ENCODE peak calls at places on chromosome 19, in eight cellular contexts. L is COR-L47, M is RKO, Y is EH, I is posterior cingulate gyrus, O is brain microvascular endothelial cell, Z is psoas muscle, V is Right ventricle myocardium superior. E is an unnamed sample.

GRCh38 chr19:48598996-48599626 is 7.4 kb upstream of the SPACA4 start:
- DNase-seq in Z (no peak), M (no peak), O (no peak), V (no peak), Y (no peak), I (no peak), L (no peak), E (no peak)

GRCh38 chr19:50792852-50793250 is 2.6 kb downstream of the ACP4 start:
- DNase-seq in I (no peak), M (no peak), V (no peak), L (no peak), O (no peak), Z (no peak), Y (no peak), E (no peak)

GRCh38 chr19:34475026-34475974 is 6.3 kb upstream of the WTIP start:
- DNase-seq in I (no peak), Z (no peak), Y (peak; percentile 92), O (peak; percentile 62), M (peak; percentile 45), L (no peak), V (no peak), E (no peak)

GRCh38 chr19:10402441-10403038 is 802 bp downstream of the CDC37 start:
- DNase-seq in L (peak; percentile 17), Y (peak; percentile 64), V (peak; percentile 69), Z (peak; percentile 46), M (peak; percentile 80), I (no peak), O (no peak), E (no peak)

GRCh38 chr19:11887618-11888531 is at the start of gene ZNF69:
- DNase-seq in O (peak; percentile 75), V (peak; percentile 94), I (peak; percentile 75), L (peak; percentile 4), M (peak; percentile 82), Y (peak; percentile 87), Z (peak; percentile 88), E (peak; percentile 89)

GRCh38 chr19:16581971-16582343 is 9.7 kb upstream of the SLC35E1 start:
- DNase-seq in Y (no peak), V (no peak), L (no peak), Z (peak; percentile 67), O (no peak), M (no peak), I (no peak), E (no peak)

GRCh38 chr19:31548941-31549340 is 199.7 kb upstream of the TSHZ3 start:
- DNase-seq in V (no peak), O (peak; percentile 2), Y (peak; percentile 34), L (no peak), M (no peak), Z (no peak), I (no peak), E (no peak)

GRCh38 chr19:6215701-6216235 is 64.0 kb downstream of the MLLT1 start:
- DNase-seq in O (no peak), V (peak; percentile 43), L (no peak), Z (no peak), Y (no peak), M (no peak), I (no peak), E (no peak)

GRCh38 chr19:6070179-6071102 is 39.9 kb downstream of the RFX2 start:
- DNase-seq in Z (no peak), Y (no peak), O (no peak), I (no peak), V (no peak), L (no peak), M (no peak), E (no peak)

GRCh38 chr19:42301646-42302204 is at the start of gene PRR19:
- DNase-seq in Z (no peak), L (no peak), V (no peak), Y (peak; percentile 32), I (no peak), M (peak; percentile 46), O (no peak), E (peak; percentile 72)

GRCh38 chr19:55158848-55159793 is 1.6 kb upstream of the TNNI3 start:
- DNase-seq in Y (peak; percentile 59), L (no peak), I (no peak), O (peak; percentile 12), M (peak; percentile 78), Z (peak; percentile 45), V (peak; percentile 90), E (no peak)

GRCh38 chr19:52110780-52111179 is 15.2 kb upstream of the ZNF841 start:
- DNase-seq in Z (no peak), V (no peak), L (no peak), I (no peak), O (no peak), M (no peak), Y (no peak), E (no peak)

GRCh38 chr19:29480507-29480906 is 45.3 kb upstream of the VSTM2B start:
- DNase-seq in M (no peak), L (no peak), Y (no peak), Z (no peak), O (no peak), I (no peak), V (no peak), E (no peak)

GRCh38 chr19:45340899-45341453 is 426 bp downstream of the KLC3 start:
- DNase-seq in O (peak; percentile 3), V (no peak), M (peak; percentile 30), I (no peak), Z (no peak), L (no peak), Y (no peak), E (no peak)

GRCh38 chr19:17209126-17210036 is 5.8 kb upstream of the USE1 start:
- DNase-seq in M (peak; percentile 19), V (no peak), I (no peak), L (no peak), Z (no peak), O (no peak), Y (peak; percentile 59), E (no peak)

GRCh38 chr19:38917921-38918491 is 6.0 kb upstream of the CCER2 start:
- DNase-seq in Z (no peak), I (no peak), O (no peak), Y (peak; percentile 21), L (no peak), M (peak; percentile 19), V (peak; percentile 30), E (no peak)

GRCh38 chr19:44587863-44588752 is 25.3 kb upstream of the IGSF23 start:
- DNase-seq in M (peak; percentile 91), V (no peak), Z (no peak), O (peak; percentile 96), I (no peak), L (no peak), Y (peak; percentile 98), E (no peak)

GRCh38 chr19:11813801-11814706 is at the start of gene ZNF440:
- DNase-seq in I (peak; percentile 98), Y (peak; percentile 94), V (peak; percentile 97), O (peak; percentile 96), L (peak; percentile 94), Z (peak; percentile 96), M (peak; percentile 96), E (peak; percentile 98)

GRCh38 chr19:53696951-53697350 is 65.2 kb downstream of the DPRX start:
- DNase-seq in Z (no peak), V (no peak), Y (no peak), I (no peak), O (no peak), L (no peak), M (no peak), E (no peak)

GRCh38 chr19:48329167-48329891 is 4.0 kb downstream of the EMP3 start:
- DNase-seq in O (no peak), I (no peak), V (no peak), L (no peak), M (peak; percentile 73), Y (peak; percentile 71), Z (no peak), E (no peak)

E was measured in head of caudate nucleus.